ENCODE peak calls at places on chromosomes 12 and 14, in nine cellular contexts. S is HL-60; E is KBM-7; Z is GOT3; F is iPS-NIHi11; U is posterior cingulate gyrus; I is activated naive CD4-positive, alpha-beta T cell treated with Interleukin-2 at 50 U/mL for 16 hours; V is LoVo; K is RWPE1. W is an unnamed sample.

GRCh38 chr12:105504286-105504685 is 173.8 kb downstream of the C12orf75 start:
- DNase-seq in S (no peak), E (no peak), Z (no peak), F (peak), U (no peak), I (no peak), V (no peak), K (no peak), W (no peak)

GRCh38 chr14:30894923-30895515 is 20.7 kb downstream of the COCH start:
- DNase-seq in S (no peak), E (no peak), Z (no peak), F (no peak), U (no peak), I (no peak), V (no peak), K (no peak), W (no peak)

GRCh38 chr14:76434220-76434619 is 58.3 kb downstream of the ESRRB start:
- DNase-seq in S (no peak), E (no peak), Z (no peak), F (no peak), U (no peak), I (no peak), V (no peak), K (no peak), W (no peak)

GRCh38 chr12:26821212-26821701 is 11.7 kb downstream of the ITPR2 start:
- DNase-seq in S (no peak), E (no peak), Z (no peak), F (no peak), U (no peak), I (no peak), V (no peak), K (no peak), W (no peak)

GRCh38 chr12:123502163-123502562 is 31.4 kb downstream of the RILPL1 start:
- DNase-seq in S (no peak), E (no peak), Z (no peak), F (no peak), U (no peak), I (no peak), V (no peak), K (no peak), W (no peak)

GRCh38 chr14:64970041-64970440 is 2.1 kb downstream of the RAB15 start:
- DNase-seq in S (no peak), E (peak), Z (no peak), F (no peak), U (no peak), I (no peak), V (no peak), K (no peak), W (no peak)

GRCh38 chr14:89214221-89214965 is 202.6 kb downstream of the FOXN3 start:
- DNase-seq in S (no peak), E (no peak), Z (no peak), F (no peak), U (peak), I (no peak), V (no peak), K (peak), W (no peak)

GRCh38 chr12:108815875-108816594 is 41.3 kb downstream of the SSH1 start:
- DNase-seq in S (no peak), E (no peak), Z (no peak), F (no peak), U (no peak), I (no peak), V (no peak), K (no peak), W (no peak)

GRCh38 chr14:50846171-50846880 is 15.4 kb upstream of the NIN start:
- DNase-seq in S (no peak), E (no peak), Z (no peak), F (no peak), U (no peak), I (no peak), V (no peak), K (peak), W (peak)

GRCh38 chr12:12999276-12999958 is 648 bp downstream of the HEBP1 start:
- DNase-seq in S (no peak), E (no peak), Z (no peak), F (no peak), U (no peak), I (no peak), V (peak), K (peak), W (no peak)

GRCh38 chr14:104749958-104750529 is 2.9 kb upstream of the SIVA1 start:
- DNase-seq in S (no peak), E (no peak), Z (no peak), F (no peak), U (no peak), I (no peak), V (no peak), K (no peak), W (no peak)

GRCh38 chr12:28872654-28873268 is 276.3 kb upstream of the FAR2 start:
- DNase-seq in S (peak), E (peak), Z (no peak), F (peak), U (peak), I (no peak), V (peak), K (peak), W (peak)

GRCh38 chr14:51552275-51552674 is 99.4 kb upstream of the FRMD6 start:
- DNase-seq in S (no peak), E (no peak), Z (no peak), F (peak), U (no peak), I (no peak), V (no peak), K (no peak), W (no peak)